ENCODE peak calls at places on chromosomes 4 and X, in six cellular contexts. N, L, D, E, R and I are unnamed samples.
A peak's percentile ranks its signal among the peaks of the same experiment; 100 is the strongest.

GRCh38 chr4:122758033-122758432 is 25.5 kb downstream of the BBS12 start:
- DNase-seq in N (no peak), L (peak; percentile 26), D (no peak), E (no peak), R (peak; percentile 69), I (peak; percentile 51)

GRCh38 chr4:15988222-15988621 is 25.2 kb upstream of the FGFBP2 start:
- DNase-seq in N (no peak), L (no peak), D (no peak), E (no peak), R (no peak), I (no peak)

GRCh38 chr4:147596976-147597375 is 20.2 kb upstream of the TMEM184C start:
- DNase-seq in N (no peak), L (no peak), D (no peak), E (no peak), R (peak; percentile 86), I (peak; percentile 94)

GRCh38 chrX:113384628-113385027 is 544.0 kb upstream of the AMOT start:
- DNase-seq in N (peak; percentile 37), L (no peak), D (no peak), E (no peak), R (peak; percentile 25), I (peak; percentile 83)

GRCh38 chrX:71846429-71846828 is 64.2 kb upstream of the NHSL2 start:
- DNase-seq in N (no peak), L (no peak), D (no peak), E (no peak), R (peak; percentile 27), I (peak; percentile 19)

GRCh38 chr4:186414365-186414764 is 141.0 kb downstream of the MTNR1A start:
- DNase-seq in N (no peak), L (no peak), D (no peak), E (no peak), R (no peak), I (no peak)

GRCh38 chr4:173169428-173170209 is 1.0 kb downstream of the GALNT7 start:
- DNase-seq in N (peak; percentile 60), L (peak; percentile 90), D (peak; percentile 82), E (peak; percentile 24), R (peak; percentile 67), I (peak; percentile 47)

GRCh38 chrX:24956828-24957227 is 58.9 kb downstream of the ARX start:
- DNase-seq in N (no peak), L (no peak), D (no peak), E (no peak), R (peak; percentile 3), I (peak; percentile 51)

GRCh38 chr4:68904786-68905185 is 46.8 kb downstream of the UGT2A3 start:
- DNase-seq in N (no peak), L (peak; percentile 22), D (no peak), E (no peak), R (no peak), I (no peak)

GRCh38 chr4:8032381-8032780 is 92.7 kb upstream of the AFAP1 start:
- DNase-seq in N (no peak), L (no peak), D (no peak), E (no peak), R (no peak), I (no peak)

GRCh38 chr4:177901786-177902185 is 459.5 kb upstream of the AGA start:
- DNase-seq in N (no peak), L (no peak), D (no peak), E (no peak), R (no peak), I (no peak)

DNA sequence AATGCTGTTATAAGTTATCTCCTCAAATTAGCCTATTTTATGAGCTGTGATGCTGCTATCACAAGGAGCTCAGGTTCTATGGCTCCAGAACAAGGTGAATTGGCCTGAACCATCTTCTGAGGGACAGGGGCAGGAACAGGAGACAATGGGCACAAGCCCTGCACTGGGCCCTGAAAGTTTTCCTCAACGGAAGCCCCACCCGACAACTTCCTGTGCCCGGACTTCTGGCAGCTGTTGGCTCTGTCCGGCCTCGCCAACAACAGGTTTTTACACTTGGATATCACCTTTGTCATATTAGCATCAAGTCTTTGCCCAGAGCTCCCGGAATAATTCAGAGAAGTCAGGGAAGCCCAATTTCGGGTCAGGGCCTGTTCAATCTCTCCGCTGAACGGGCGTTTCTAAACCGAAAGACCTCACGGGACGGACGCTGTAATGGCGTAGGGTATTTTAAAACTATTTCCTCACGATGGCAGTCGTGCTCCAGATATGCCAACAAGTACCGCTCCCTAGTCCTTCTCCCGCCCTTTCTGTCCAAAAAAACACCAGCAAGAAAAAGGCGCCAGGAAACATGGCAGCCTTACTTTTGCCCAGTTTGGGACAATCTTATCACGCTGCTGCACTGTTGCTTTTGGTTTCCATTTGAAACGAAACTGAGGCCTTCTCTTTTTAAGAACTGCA is 201.0 kb upstream of the STK26 start:
- DNase-seq in N (no peak), L (peak; percentile 36), D (no peak), E (peak; percentile 62), R (no peak), I (peak; percentile 82)
- TF ChIP-seq CTCF in N (no peak), L (no peak), D (no peak), E (no peak), R (no peak), I (peak; percentile 41)

GRCh38 chrX:120299928-120300327 is 11.3 kb downstream of the TMEM255A start:
- DNase-seq in N (no peak), L (no peak), D (no peak), E (no peak), R (no peak), I (peak; percentile 48)
- TF ChIP-seq CTCF in N (no peak), L (no peak), D (no peak), E (no peak), R (peak; percentile 25), I (no peak)

DNA sequence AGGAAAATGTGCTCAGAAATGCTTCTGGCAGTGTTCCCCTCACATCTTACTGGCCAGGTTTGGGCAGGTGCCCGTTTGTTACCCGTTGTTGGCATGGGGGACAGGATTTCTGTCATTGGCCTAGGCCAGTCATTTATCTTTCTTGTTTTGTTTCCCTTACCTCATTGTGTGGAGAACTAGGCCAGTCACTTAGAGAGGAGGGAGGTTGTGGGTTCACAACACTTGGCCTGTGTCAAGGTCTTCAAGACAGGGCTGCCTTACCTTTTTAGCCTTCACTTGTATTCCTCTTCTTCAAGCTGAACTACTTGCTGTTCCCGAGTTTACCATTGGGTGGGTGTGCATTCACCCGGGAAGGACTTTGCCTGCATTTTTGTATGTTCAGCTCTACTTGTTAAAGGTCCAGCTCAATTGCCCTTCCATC is 17.7 kb downstream of the SNX25 start:
- DNase-seq in N (no peak), L (no peak), D (no peak), E (no peak), R (peak; percentile 60), I (no peak)
- TF ChIP-seq CTCF in N (no peak), L (no peak), D (no peak), E (no peak), R (peak; percentile 54), I (no peak)

GRCh38 chrX:15043538-15043937 is 170.3 kb downstream of the MOSPD2 start:
- DNase-seq in N (no peak), L (no peak), D (no peak), E (no peak), R (no peak), I (no peak)
- TF ChIP-seq CTCF in N (no peak), L (no peak), D (no peak), E (no peak), R (no peak), I (no peak)